ENCODE peak calls at places on chromosomes 2 and 18, in five cellular contexts. G is neural progenitor cell, M is iris pigment epithelial cell, A is AG04449, O is dorsolateral prefrontal cortex. J is an unnamed sample.

GRCh38 chr18:2655954-2656236 is 369 bp downstream of the SMCHD1 start:
- DNase-seq in G (no peak), M (no peak), A (no peak), O (no peak), J (no peak)

GRCh38 chr2:216385478-216385877 is 13.2 kb upstream of the MARCHF4 start:
- DNase-seq in G (no peak), M (no peak), A (no peak), O (no peak), J (no peak)

GRCh38 chr2:189024861-189025618 is 50.9 kb downstream of the COL3A1 start:
- DNase-seq in G (peak), M (no peak), A (no peak), O (no peak), J (no peak)

GRCh38 chr2:240343548-240343947 is 91.9 kb upstream of the GPC1 start:
- DNase-seq in G (no peak), M (no peak), A (no peak), O (no peak), J (no peak)

GRCh38 chr18:44198296-44199284 is 482.1 kb upstream of the SETBP1 start:
- DNase-seq in G (no peak), M (no peak), A (no peak), O (no peak), J (no peak)

GRCh38 chr18:303578-303977 is 35.7 kb upstream of the THOC1 start:
- DNase-seq in G (peak), M (no peak), A (no peak), O (no peak), J (no peak)

GRCh38 chr2:332592-332991 is 44.7 kb upstream of the ALKAL2 start:
- DNase-seq in G (no peak), M (no peak), A (no peak), O (no peak), J (no peak)

GRCh38 chr2:151439127-151439526 is 29.4 kb downstream of the RIF1 start:
- DNase-seq in G (no peak), M (no peak), A (no peak), O (no peak), J (no peak)

GRCh38 chr2:48127612-48128191 is 221.4 kb upstream of the FBXO11 start:
- DNase-seq in G (no peak), M (no peak), A (no peak), O (no peak), J (no peak)

GRCh38 chr2:39437522-39438296 is 624 bp upstream of the MAP4K3 start:
- DNase-seq in G (peak), M (peak), A (no peak), O (peak), J (no peak)

GRCh38 chr2:225597911-225598310 is 198.4 kb downstream of the NYAP2 start:
- DNase-seq in G (peak), M (peak), A (no peak), O (no peak), J (no peak)

GRCh38 chr2:108607706-108608301 is 73.5 kb downstream of the LIMS1 start:
- DNase-seq in G (peak), M (peak), A (no peak), O (no peak), J (no peak)

J was measured in C1 segment of cervical spinal cord.